ENCODE peak calls at places on chromosome 13, in six cellular contexts. One of them, this sample, is unnamed.
A peak's percentile ranks its signal among the peaks of the same experiment; 100 is the strongest.

GRCh38 chr13:71169125-71169524 is 697.9 kb downstream of the DACH1 start:
- DNase-seq in AG20443: no peak
- DNase-seq in ELR: no peak
- DNase-seq in NCI-H774: no peak
- DNase-seq in right atrium auricular region: no peak
- DNase-seq in ecto neural progenitor cell: no peak
- DNase-seq in this sample: no peak

GRCh38 chr13:113665582-113666323 is 1.3 kb upstream of the GRK1 start:
- DNase-seq in right atrium auricular region: no peak
- DNase-seq in NCI-H774: no peak
- DNase-seq in ELR: no peak
- DNase-seq in AG20443: no peak
- DNase-seq in ecto neural progenitor cell: no peak
- DNase-seq in this sample: no peak

GRCh38 chr13:76414320-76414719 is 471.9 kb downstream of the KCTD12 start:
- DNase-seq in AG20443: no peak
- DNase-seq in NCI-H774: no peak
- DNase-seq in right atrium auricular region: no peak
- DNase-seq in ecto neural progenitor cell: no peak
- DNase-seq in ELR: no peak
- DNase-seq in this sample: no peak

GRCh38 chr13:113877149-113877990 is 13.5 kb upstream of the GAS6 start:
- DNase-seq in right atrium auricular region: peak; percentile 32
- DNase-seq in ELR: no peak
- DNase-seq in ecto neural progenitor cell: peak; percentile 44
- DNase-seq in AG20443: no peak
- DNase-seq in NCI-H774: no peak
- DNase-seq in this sample: no peak

GRCh38 chr13:41059466-41059865 is 1.8 kb upstream of the WBP4 start:
- DNase-seq in ELR: no peak
- DNase-seq in right atrium auricular region: no peak
- DNase-seq in NCI-H774: no peak
- DNase-seq in AG20443: peak; percentile 9
- DNase-seq in ecto neural progenitor cell: no peak
- DNase-seq in this sample: no peak

GRCh38 chr13:23966221-23966690 is 69.0 kb upstream of the C1QTNF9B start:
- DNase-seq in ecto neural progenitor cell: no peak
- DNase-seq in AG20443: no peak
- DNase-seq in right atrium auricular region: no peak
- DNase-seq in ELR: no peak
- DNase-seq in NCI-H774: no peak
- DNase-seq in this sample: no peak

GRCh38 chr13:104586010-104586746 is 1520.0 kb upstream of the SLC10A2 start:
- DNase-seq in ecto neural progenitor cell: no peak
- DNase-seq in NCI-H774: no peak
- DNase-seq in AG20443: no peak
- DNase-seq in right atrium auricular region: no peak
- DNase-seq in ELR: peak; percentile 64
- DNase-seq in this sample: no peak

GRCh38 chr13:101747039-101747438 is 294.6 kb downstream of the ITGBL1 start:
- DNase-seq in NCI-H774: no peak
- DNase-seq in ecto neural progenitor cell: no peak
- DNase-seq in ELR: no peak
- DNase-seq in AG20443: no peak
- DNase-seq in right atrium auricular region: no peak
- DNase-seq in this sample: no peak

GRCh38 chr13:112839347-112840105 is 129.5 kb upstream of the MCF2L start:
- DNase-seq in NCI-H774: no peak
- DNase-seq in ecto neural progenitor cell: no peak
- DNase-seq in ELR: peak; percentile 8
- DNase-seq in right atrium auricular region: no peak
- DNase-seq in AG20443: peak; percentile 78
- DNase-seq in this sample: no peak

GRCh38 chr13:40220299-40220935 is 446.0 kb downstream of the FOXO1 start:
- DNase-seq in ecto neural progenitor cell: no peak
- DNase-seq in NCI-H774: no peak
- DNase-seq in ELR: no peak
- DNase-seq in AG20443: no peak
- DNase-seq in right atrium auricular region: no peak
- DNase-seq in this sample: no peak

GRCh38 chr13:36750461-36750860 is 68.6 kb upstream of the RFXAP start:
- DNase-seq in AG20443: no peak
- DNase-seq in NCI-H774: no peak
- DNase-seq in right atrium auricular region: no peak
- DNase-seq in ecto neural progenitor cell: no peak
- DNase-seq in ELR: no peak
- DNase-seq in this sample: no peak

GRCh38 chr13:27783111-27783510 is 9.2 kb upstream of the GSX1 start:
- DNase-seq in NCI-H774: no peak
- DNase-seq in ELR: peak; percentile 29
- DNase-seq in AG20443: no peak
- DNase-seq in right atrium auricular region: no peak
- DNase-seq in ecto neural progenitor cell: no peak
- DNase-seq in this sample: no peak

GRCh38 chr13:110546933-110547332 is 14.6 kb downstream of the RAB20 start:
- DNase-seq in ELR: peak; percentile 95
- DNase-seq in right atrium auricular region: peak; percentile 95
- DNase-seq in ecto neural progenitor cell: no peak
- DNase-seq in NCI-H774: no peak
- DNase-seq in AG20443: peak; percentile 66
- DNase-seq in this sample: no peak

GRCh38 chr13:27481766-27482165 is 31.4 kb upstream of the MTIF3 start:
- DNase-seq in right atrium auricular region: peak; percentile 51
- DNase-seq in NCI-H774: no peak
- DNase-seq in ELR: peak; percentile 57
- DNase-seq in AG20443: peak; percentile 47
- DNase-seq in ecto neural progenitor cell: peak; percentile 83
- DNase-seq in this sample: peak; percentile 68

GRCh38 chr13:52127783-52128702 is 830 bp downstream of the NEK5 start:
- DNase-seq in NCI-H774: peak; percentile 24
- DNase-seq in ecto neural progenitor cell: peak; percentile 68
- DNase-seq in right atrium auricular region: no peak
- DNase-seq in AG20443: peak; percentile 78
- DNase-seq in ELR: peak; percentile 70
- DNase-seq in this sample: peak; percentile 61

GRCh38 chr13:40064723-40065122 is 409.3 kb downstream of the COG6 start:
- DNase-seq in ELR: peak; percentile 71
- DNase-seq in AG20443: peak; percentile 50
- DNase-seq in NCI-H774: no peak
- DNase-seq in right atrium auricular region: no peak
- DNase-seq in ecto neural progenitor cell: no peak
- DNase-seq in this sample: no peak